ENCODE peak calls at places on chromosomes 1 and 21, in five cellular contexts. L is H9, E is IMR-90, R is H1, U is mesenchymal stem cell. G is an unnamed sample.
A peak's percentile ranks its signal among the peaks of the same experiment; 100 is the strongest.

GRCh38 chr1:210989949-210990348 is 144.0 kb downstream of the KCNH1 start:
- DNase-seq in L (no peak), E (no peak), R (no peak), U (no peak), G (no peak)

GRCh38 chr1:16967095-16967567 is 13.3 kb downstream of the MFAP2 start:
- DNase-seq in L (no peak), E (peak; percentile 74), R (no peak), U (peak; percentile 45), G (no peak)

GRCh38 chr1:191876631-191877030 is 281.6 kb upstream of the RGS18 start:
- DNase-seq in L (no peak), E (no peak), R (no peak), U (no peak), G (no peak)

GRCh38 chr1:160068231-160068630 is 1.7 kb downstream of the KCNJ10 start:
- DNase-seq in L (no peak), E (no peak), R (no peak), U (no peak), G (no peak)

GRCh38 chr21:35460441-35460840 is 411.3 kb upstream of the RUNX1 start:
- DNase-seq in L (no peak), E (no peak), R (no peak), U (no peak), G (no peak)

GRCh38 chr1:58748625-58749198 is 35.1 kb downstream of the JUN start:
- DNase-seq in L (no peak), E (no peak), R (no peak), U (no peak), G (no peak)

GRCh38 chr1:205810448-205811157 is 2.4 kb downstream of the SLC41A1 start:
- DNase-seq in L (peak; percentile 54), E (no peak), R (no peak), U (peak; percentile 26), G (no peak)

GRCh38 chr1:43530483-43531452 is at the start of gene PTPRF:
- DNase-seq in L (peak; percentile 69), E (peak; percentile 48), R (peak; percentile 89), U (peak; percentile 51), G (peak; percentile 46)

GRCh38 chr1:172254521-172255222 is 165.8 kb upstream of the C1orf105 start:
- DNase-seq in L (no peak), E (peak; percentile 92), R (no peak), U (peak; percentile 94), G (no peak)

GRCh38 chr1:65820983-65821382 is 28.3 kb downstream of the PDE4B start:
- DNase-seq in L (no peak), E (peak; percentile 97), R (no peak), U (peak; percentile 93), G (no peak)

GRCh38 chr21:35619184-35619583 is 441.1 kb downstream of the SETD4 start:
- DNase-seq in L (no peak), E (peak; percentile 93), R (no peak), U (peak; percentile 71), G (no peak)

GRCh38 chr1:225644666-225645065 is 8.3 kb downstream of the ENAH start:
- DNase-seq in L (no peak), E (peak; percentile 65), R (no peak), U (no peak), G (no peak)

GRCh38 chr1:234489692-234490065 is 10.7 kb upstream of the TARBP1 start:
- DNase-seq in L (no peak), E (no peak), R (no peak), U (no peak), G (no peak)

GRCh38 chr1:65289449-65289848 is 19.9 kb upstream of the DNAJC6 start:
- DNase-seq in L (no peak), E (no peak), R (no peak), U (no peak), G (no peak)

GRCh38 chr1:165117482-165117881 is 239.0 kb downstream of the LMX1A start:
- DNase-seq in L (peak; percentile 69), E (no peak), R (peak; percentile 67), U (no peak), G (peak; percentile 21)

GRCh38 chr1:220797553-220797952 is 10.8 kb downstream of the MTARC1 start:
- DNase-seq in L (no peak), E (no peak), R (no peak), U (no peak), G (no peak)

GRCh38 chr1:36609241-36610027 is 126.7 kb upstream of the CSF3R start:
- DNase-seq in L (peak; percentile 84), E (peak; percentile 29), R (peak; percentile 85), U (peak; percentile 15), G (peak; percentile 77)

GRCh38 chr1:109761227-109762038 is 2.3 kb downstream of the EPS8L3 start:
- DNase-seq in L (no peak), E (no peak), R (no peak), U (peak; percentile 52), G (no peak)

GRCh38 chr21:39386194-39386593 is 37.3 kb upstream of the HMGN1 start:
- DNase-seq in L (peak; percentile 38), E (no peak), R (no peak), U (no peak), G (no peak)

GRCh38 chr21:17463441-17463840 is 49.4 kb upstream of the CXADR start:
- DNase-seq in L (no peak), E (peak; percentile 97), R (no peak), U (peak; percentile 44), G (no peak)

GRCh38 chr1:161484613-161485012 is 20.6 kb upstream of the FCGR2A start:
- DNase-seq in L (no peak), E (no peak), R (no peak), U (no peak), G (no peak)

GRCh38 chr1:16503494-16503893 is 10.6 kb downstream of the RNU1-1 start:
- DNase-seq in L (no peak), E (no peak), R (no peak), U (no peak), G (no peak)

GRCh38 chr1:165903672-165904071 is 76.3 kb downstream of the UCK2 start:
- DNase-seq in L (no peak), E (peak; percentile 80), R (no peak), U (peak; percentile 59), G (no peak)

GRCh38 chr1:55064861-55065263 is 25.5 kb downstream of the PCSK9 start:
- DNase-seq in L (peak; percentile 14), E (peak; percentile 61), R (no peak), U (peak; percentile 24), G (no peak)

GRCh38 chr1:213330281-213330680 is 279.2 kb downstream of the RPS6KC1 start:
- DNase-seq in L (no peak), E (no peak), R (no peak), U (no peak), G (no peak)

GRCh38 chr1:22916469-22916817 is 56.2 kb downstream of the LACTBL1 start:
- DNase-seq in L (no peak), E (no peak), R (no peak), U (no peak), G (no peak)

GRCh38 chr1:18606443-18607288 is 24.0 kb upstream of the PAX7 start:
- DNase-seq in L (no peak), E (no peak), R (no peak), U (no peak), G (no peak)

GRCh38 chr1:18783705-18784522 is 75.5 kb downstream of the TAS1R2 start:
- DNase-seq in L (peak; percentile 41), E (no peak), R (no peak), U (no peak), G (no peak)

GRCh38 chr21:33729631-33730030 is 87.3 kb downstream of the ITSN1 start:
- DNase-seq in L (no peak), E (no peak), R (no peak), U (no peak), G (no peak)

DNA sequence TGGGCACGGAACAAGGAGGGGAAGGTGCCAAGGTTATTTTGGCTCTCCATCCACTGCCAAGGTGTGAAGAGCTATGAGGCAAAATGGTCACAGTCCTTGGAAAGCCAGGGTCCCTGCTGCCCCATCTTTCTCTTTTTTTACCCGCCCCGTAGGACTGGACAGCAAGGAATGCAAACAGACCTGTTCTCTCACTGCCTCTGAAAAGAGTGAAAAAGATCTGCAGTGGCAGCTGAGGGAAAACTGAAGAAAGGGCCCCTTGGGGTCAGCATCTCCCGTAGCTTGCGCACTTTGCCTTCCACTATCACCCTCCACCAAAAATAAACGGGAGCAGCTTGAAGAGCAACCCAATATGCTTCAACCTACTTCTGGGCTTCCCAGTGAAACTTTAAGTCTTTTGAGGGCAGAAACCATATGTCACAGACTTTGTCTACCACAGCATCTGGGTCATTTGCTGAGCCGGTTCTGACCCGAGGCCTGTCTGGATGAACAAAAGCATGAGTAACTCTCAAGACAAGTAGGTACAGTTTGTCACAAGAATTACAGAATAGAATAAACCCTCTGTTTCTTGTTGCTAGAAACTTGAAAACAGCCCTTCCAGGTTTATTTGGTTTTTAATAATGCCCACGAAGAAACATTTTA is 9.4 kb upstream of the KIF14 start:
- DNase-seq in L (no peak), E (no peak), R (no peak), U (no peak), G (no peak)
- H3K14ac ChIP-seq in L (no peak overlapping the region), E (no peak overlapping the region), R (no peak overlapping the region), U (no peak overlapping the region), G (no peak overlapping the region)

DNA sequence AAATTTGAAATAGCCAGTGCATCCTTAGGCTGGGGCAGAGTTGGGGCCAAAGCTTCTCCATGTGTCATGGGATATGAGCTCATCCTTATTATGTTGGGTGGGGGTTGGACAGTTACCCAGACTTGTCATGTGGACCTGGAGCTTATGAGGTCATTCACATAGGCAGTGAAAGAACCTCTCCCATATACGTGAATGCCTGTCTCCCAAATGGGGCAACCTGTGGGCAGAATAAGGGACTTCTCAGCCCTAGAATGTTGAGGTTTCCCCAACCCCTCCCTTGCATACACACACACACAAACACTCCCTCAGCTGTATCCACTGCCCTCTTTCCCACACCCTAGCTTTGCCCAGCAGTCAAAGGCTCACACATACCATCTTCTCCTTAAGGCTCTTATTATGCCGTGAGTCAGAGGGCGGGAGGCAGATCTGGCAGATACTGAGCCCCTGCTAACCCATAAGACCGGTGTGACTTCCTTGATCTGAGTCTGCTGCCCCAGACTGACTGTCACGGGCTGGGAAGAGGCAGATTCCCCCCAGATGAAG is 2.3 kb upstream of the IVL start:
- DNase-seq in L (no peak), E (peak; percentile 8), R (no peak), U (no peak), G (no peak)
- H3K14ac ChIP-seq in L (no peak overlapping the region), E (no peak overlapping the region), R (no peak overlapping the region), U (no peak overlapping the region), G (no peak overlapping the region)

GRCh38 chr1:8070381-8070811 is 44.3 kb upstream of the ERRFI1 start:
- DNase-seq in L (no peak), E (no peak), R (no peak), U (peak; percentile 48), G (no peak)
- H3K14ac ChIP-seq in L (peak overlapping the region; percentile 16), E (no peak overlapping the region), R (no peak overlapping the region), U (peak overlapping the region; percentile 76), G (no peak overlapping the region)

GRCh38 chr1:201229095-201229494 is 38.5 kb downstream of the IGFN1 start:
- DNase-seq in L (no peak), E (no peak), R (no peak), U (no peak), G (no peak)
- H3K14ac ChIP-seq in L (no peak overlapping the region), E (no peak overlapping the region), R (no peak overlapping the region), U (no peak overlapping the region), G (no peak overlapping the region)